ENCODE peak calls at places on chromosome 18, in five cellular contexts. One of them, this sample, is unnamed.
A peak's percentile ranks its signal among the peaks of the same experiment; 100 is the strongest.

GRCh38 chr18:73043231-73044000 is 175.6 kb upstream of the NETO1 start:
- DNase-seq in colonic mucosa: no peak
- DNase-seq in NCI-H1417: peak; percentile 65
- DNase-seq in activated CD4-positive, alpha-beta T cell treated with anti-CD3 and anti-CD28 coated beads, Interleukin-2, amount 50 U/mL, for 1 hour: no peak
- DNase-seq in uterus: no peak
- DNase-seq in this sample: no peak

GRCh38 chr18:61963705-61964104 is 70.9 kb upstream of the RNF152 start:
- DNase-seq in activated CD4-positive, alpha-beta T cell treated with anti-CD3 and anti-CD28 coated beads, Interleukin-2, amount 50 U/mL, for 1 hour: no peak
- DNase-seq in uterus: no peak
- DNase-seq in NCI-H1417: no peak
- DNase-seq in colonic mucosa: no peak
- DNase-seq in this sample: no peak

GRCh38 chr18:25171334-25171733 is 180.6 kb downstream of the ZNF521 start:
- DNase-seq in NCI-H1417: no peak
- DNase-seq in activated CD4-positive, alpha-beta T cell treated with anti-CD3 and anti-CD28 coated beads, Interleukin-2, amount 50 U/mL, for 1 hour: no peak
- DNase-seq in colonic mucosa: no peak
- DNase-seq in uterus: no peak
- DNase-seq in this sample: no peak

GRCh38 chr18:22309191-22309590 is 108.5 kb downstream of the CTAGE1 start:
- DNase-seq in uterus: peak; percentile 58
- DNase-seq in NCI-H1417: no peak
- DNase-seq in colonic mucosa: no peak
- DNase-seq in activated CD4-positive, alpha-beta T cell treated with anti-CD3 and anti-CD28 coated beads, Interleukin-2, amount 50 U/mL, for 1 hour: no peak
- DNase-seq in this sample: no peak

GRCh38 chr18:56257215-56257614 is 381.2 kb downstream of the TXNL1 start:
- DNase-seq in NCI-H1417: no peak
- DNase-seq in activated CD4-positive, alpha-beta T cell treated with anti-CD3 and anti-CD28 coated beads, Interleukin-2, amount 50 U/mL, for 1 hour: no peak
- DNase-seq in uterus: no peak
- DNase-seq in colonic mucosa: no peak
- DNase-seq in this sample: no peak

GRCh38 chr18:40235881-40236280 is 1719.2 kb upstream of the PIK3C3 start:
- DNase-seq in activated CD4-positive, alpha-beta T cell treated with anti-CD3 and anti-CD28 coated beads, Interleukin-2, amount 50 U/mL, for 1 hour: no peak
- DNase-seq in uterus: no peak
- DNase-seq in colonic mucosa: no peak
- DNase-seq in NCI-H1417: no peak
- DNase-seq in this sample: no peak

GRCh38 chr18:5951515-5952081 is 56.3 kb upstream of the TMEM200C start:
- DNase-seq in NCI-H1417: no peak
- DNase-seq in activated CD4-positive, alpha-beta T cell treated with anti-CD3 and anti-CD28 coated beads, Interleukin-2, amount 50 U/mL, for 1 hour: no peak
- DNase-seq in uterus: no peak
- DNase-seq in colonic mucosa: no peak
- DNase-seq in this sample: no peak

GRCh38 chr18:62131305-62131909 is 55.4 kb downstream of the PIGN start:
- DNase-seq in colonic mucosa: peak; percentile 65
- DNase-seq in activated CD4-positive, alpha-beta T cell treated with anti-CD3 and anti-CD28 coated beads, Interleukin-2, amount 50 U/mL, for 1 hour: peak; percentile 54
- DNase-seq in uterus: peak; percentile 66
- DNase-seq in NCI-H1417: peak; percentile 45
- DNase-seq in this sample: peak; percentile 57

GRCh38 chr18:2948038-2948437 is 64.9 kb downstream of the LPIN2 start:
- DNase-seq in uterus: no peak
- DNase-seq in NCI-H1417: peak; percentile 8
- DNase-seq in colonic mucosa: no peak
- DNase-seq in activated CD4-positive, alpha-beta T cell treated with anti-CD3 and anti-CD28 coated beads, Interleukin-2, amount 50 U/mL, for 1 hour: no peak
- DNase-seq in this sample: no peak

GRCh38 chr18:70672581-70672980 is 383.7 kb downstream of the SOCS6 start:
- DNase-seq in uterus: no peak
- DNase-seq in NCI-H1417: no peak
- DNase-seq in activated CD4-positive, alpha-beta T cell treated with anti-CD3 and anti-CD28 coated beads, Interleukin-2, amount 50 U/mL, for 1 hour: peak; percentile 16
- DNase-seq in colonic mucosa: no peak
- DNase-seq in this sample: no peak

GRCh38 chr18:61400016-61400630 is 66.9 kb downstream of the CDH20 start:
- DNase-seq in colonic mucosa: no peak
- DNase-seq in uterus: no peak
- DNase-seq in activated CD4-positive, alpha-beta T cell treated with anti-CD3 and anti-CD28 coated beads, Interleukin-2, amount 50 U/mL, for 1 hour: no peak
- DNase-seq in NCI-H1417: peak; percentile 16
- DNase-seq in this sample: peak; percentile 21

GRCh38 chr18:22846088-22846683 is 86.9 kb upstream of the RBBP8 start:
- DNase-seq in NCI-H1417: peak; percentile 14
- DNase-seq in activated CD4-positive, alpha-beta T cell treated with anti-CD3 and anti-CD28 coated beads, Interleukin-2, amount 50 U/mL, for 1 hour: no peak
- DNase-seq in uterus: no peak
- DNase-seq in colonic mucosa: no peak
- DNase-seq in this sample: no peak

GRCh38 chr18:57077786-57078552 is 68.9 kb upstream of the BOD1L2 start:
- DNase-seq in colonic mucosa: no peak
- DNase-seq in uterus: no peak
- DNase-seq in activated CD4-positive, alpha-beta T cell treated with anti-CD3 and anti-CD28 coated beads, Interleukin-2, amount 50 U/mL, for 1 hour: no peak
- DNase-seq in NCI-H1417: no peak
- DNase-seq in this sample: no peak

GRCh38 chr18:79875531-79875919 is 75.9 kb downstream of the SLC66A2 start:
- DNase-seq in NCI-H1417: no peak
- DNase-seq in colonic mucosa: no peak
- DNase-seq in uterus: no peak
- DNase-seq in activated CD4-positive, alpha-beta T cell treated with anti-CD3 and anti-CD28 coated beads, Interleukin-2, amount 50 U/mL, for 1 hour: no peak
- DNase-seq in this sample: no peak

GRCh38 chr18:49399003-49399402 is 61.4 kb downstream of the DYM start:
- DNase-seq in colonic mucosa: no peak
- DNase-seq in NCI-H1417: no peak
- DNase-seq in uterus: no peak
- DNase-seq in activated CD4-positive, alpha-beta T cell treated with anti-CD3 and anti-CD28 coated beads, Interleukin-2, amount 50 U/mL, for 1 hour: no peak
- DNase-seq in this sample: no peak

GRCh38 chr18:5159080-5159479 is 38.0 kb downstream of the AKAIN1 start:
- DNase-seq in uterus: no peak
- DNase-seq in NCI-H1417: no peak
- DNase-seq in colonic mucosa: no peak
- DNase-seq in activated CD4-positive, alpha-beta T cell treated with anti-CD3 and anti-CD28 coated beads, Interleukin-2, amount 50 U/mL, for 1 hour: peak; percentile 7
- DNase-seq in this sample: no peak

GRCh38 chr18:43279015-43279758 is 1.9 kb upstream of the SYT4 start:
- DNase-seq in NCI-H1417: peak; percentile 84
- DNase-seq in activated CD4-positive, alpha-beta T cell treated with anti-CD3 and anti-CD28 coated beads, Interleukin-2, amount 50 U/mL, for 1 hour: no peak
- DNase-seq in colonic mucosa: no peak
- DNase-seq in uterus: no peak
- DNase-seq in this sample: peak; percentile 68

GRCh38 chr18:39966275-39966674 is 1988.8 kb upstream of the PIK3C3 start:
- DNase-seq in NCI-H1417: no peak
- DNase-seq in activated CD4-positive, alpha-beta T cell treated with anti-CD3 and anti-CD28 coated beads, Interleukin-2, amount 50 U/mL, for 1 hour: no peak
- DNase-seq in colonic mucosa: no peak
- DNase-seq in uterus: no peak
- DNase-seq in this sample: no peak

This sample was measured in retina.